ENCODE peak calls at places on chromosomes 6 and 20, in nine cellular contexts. One of them, this sample, is unnamed.

GRCh38 chr20:38770970-38771369 is 22.7 kb downstream of the ACTR5 start:
- DNase-seq in heart left ventricle: no peak
- DNase-seq in chondrocyte: no peak
- DNase-seq in GM12891: no peak
- DNase-seq in activated T-helper 1 cell treated with Interleukin-2 at 50 U/mL for 16 hours: no peak
- DNase-seq in MCF 10A: no peak
- DNase-seq in activated CD4-positive, alpha-beta T cell treated with anti-CD3 and anti-CD28 coated beads for 48 hours: no peak
- DNase-seq in T-helper 9 cell: no peak
- DNase-seq in endothelial cell: no peak
- DNase-seq in this sample: no peak

GRCh38 chr6:155130161-155130853 is 133.5 kb upstream of the CLDN20 start:
- DNase-seq in T-helper 9 cell: no peak
- DNase-seq in chondrocyte: no peak
- DNase-seq in GM12891: no peak
- DNase-seq in MCF 10A: no peak
- DNase-seq in endothelial cell: no peak
- DNase-seq in activated T-helper 1 cell treated with Interleukin-2 at 50 U/mL for 16 hours: no peak
- DNase-seq in heart left ventricle: no peak
- DNase-seq in activated CD4-positive, alpha-beta T cell treated with anti-CD3 and anti-CD28 coated beads for 48 hours: peak
- DNase-seq in this sample: no peak

GRCh38 chr6:5121479-5121878 is 36.3 kb downstream of the PPP1R3G start:
- DNase-seq in activated T-helper 1 cell treated with Interleukin-2 at 50 U/mL for 16 hours: no peak
- DNase-seq in GM12891: no peak
- DNase-seq in chondrocyte: no peak
- DNase-seq in activated CD4-positive, alpha-beta T cell treated with anti-CD3 and anti-CD28 coated beads for 48 hours: no peak
- DNase-seq in T-helper 9 cell: no peak
- DNase-seq in heart left ventricle: peak
- DNase-seq in endothelial cell: no peak
- DNase-seq in MCF 10A: no peak
- DNase-seq in this sample: peak

GRCh38 chr6:161649841-161650240 is 376.0 kb upstream of the AGPAT4 start:
- DNase-seq in T-helper 9 cell: no peak
- DNase-seq in GM12891: no peak
- DNase-seq in activated CD4-positive, alpha-beta T cell treated with anti-CD3 and anti-CD28 coated beads for 48 hours: no peak
- DNase-seq in MCF 10A: no peak
- DNase-seq in activated T-helper 1 cell treated with Interleukin-2 at 50 U/mL for 16 hours: no peak
- DNase-seq in endothelial cell: no peak
- DNase-seq in heart left ventricle: no peak
- DNase-seq in chondrocyte: no peak
- DNase-seq in this sample: no peak

GRCh38 chr6:157728183-157728881 is 94.7 kb upstream of the SNX9 start:
- DNase-seq in activated CD4-positive, alpha-beta T cell treated with anti-CD3 and anti-CD28 coated beads for 48 hours: no peak
- DNase-seq in heart left ventricle: no peak
- DNase-seq in chondrocyte: no peak
- DNase-seq in GM12891: no peak
- DNase-seq in endothelial cell: no peak
- DNase-seq in activated T-helper 1 cell treated with Interleukin-2 at 50 U/mL for 16 hours: no peak
- DNase-seq in MCF 10A: no peak
- DNase-seq in T-helper 9 cell: no peak
- DNase-seq in this sample: no peak

GRCh38 chr20:25543068-25543467 is 42.3 kb downstream of the NINL start:
- DNase-seq in endothelial cell: no peak
- DNase-seq in MCF 10A: peak
- DNase-seq in chondrocyte: no peak
- DNase-seq in activated T-helper 1 cell treated with Interleukin-2 at 50 U/mL for 16 hours: no peak
- DNase-seq in T-helper 9 cell: no peak
- DNase-seq in activated CD4-positive, alpha-beta T cell treated with anti-CD3 and anti-CD28 coated beads for 48 hours: no peak
- DNase-seq in heart left ventricle: no peak
- DNase-seq in GM12891: no peak
- DNase-seq in this sample: no peak

GRCh38 chr20:57176842-57177241 is 89.6 kb downstream of the BMP7 start:
- DNase-seq in heart left ventricle: no peak
- DNase-seq in activated CD4-positive, alpha-beta T cell treated with anti-CD3 and anti-CD28 coated beads for 48 hours: no peak
- DNase-seq in endothelial cell: no peak
- DNase-seq in chondrocyte: no peak
- DNase-seq in GM12891: no peak
- DNase-seq in MCF 10A: no peak
- DNase-seq in T-helper 9 cell: no peak
- DNase-seq in activated T-helper 1 cell treated with Interleukin-2 at 50 U/mL for 16 hours: no peak
- DNase-seq in this sample: no peak

GRCh38 chr20:34643919-34644318 is 33.0 kb downstream of the PIGU start:
- DNase-seq in activated CD4-positive, alpha-beta T cell treated with anti-CD3 and anti-CD28 coated beads for 48 hours: no peak
- DNase-seq in endothelial cell: no peak
- DNase-seq in chondrocyte: no peak
- DNase-seq in heart left ventricle: no peak
- DNase-seq in T-helper 9 cell: no peak
- DNase-seq in activated T-helper 1 cell treated with Interleukin-2 at 50 U/mL for 16 hours: no peak
- DNase-seq in MCF 10A: peak
- DNase-seq in GM12891: no peak
- DNase-seq in this sample: no peak

GRCh38 chr6:132188865-132189264 is 212.4 kb downstream of the MOXD1 start:
- DNase-seq in MCF 10A: peak
- DNase-seq in endothelial cell: no peak
- DNase-seq in activated CD4-positive, alpha-beta T cell treated with anti-CD3 and anti-CD28 coated beads for 48 hours: no peak
- DNase-seq in activated T-helper 1 cell treated with Interleukin-2 at 50 U/mL for 16 hours: no peak
- DNase-seq in GM12891: no peak
- DNase-seq in heart left ventricle: no peak
- DNase-seq in chondrocyte: no peak
- DNase-seq in T-helper 9 cell: no peak
- DNase-seq in this sample: no peak

GRCh38 chr6:88077305-88077704 is 29.7 kb downstream of the SPACA1 start:
- DNase-seq in MCF 10A: no peak
- DNase-seq in activated CD4-positive, alpha-beta T cell treated with anti-CD3 and anti-CD28 coated beads for 48 hours: no peak
- DNase-seq in activated T-helper 1 cell treated with Interleukin-2 at 50 U/mL for 16 hours: no peak
- DNase-seq in chondrocyte: no peak
- DNase-seq in heart left ventricle: no peak
- DNase-seq in endothelial cell: no peak
- DNase-seq in T-helper 9 cell: no peak
- DNase-seq in GM12891: no peak
- DNase-seq in this sample: no peak

GRCh38 chr6:46581459-46582177 is 71.0 kb downstream of the CYP39A1 start:
- DNase-seq in GM12891: no peak
- DNase-seq in MCF 10A: no peak
- DNase-seq in chondrocyte: no peak
- DNase-seq in activated T-helper 1 cell treated with Interleukin-2 at 50 U/mL for 16 hours: no peak
- DNase-seq in activated CD4-positive, alpha-beta T cell treated with anti-CD3 and anti-CD28 coated beads for 48 hours: no peak
- DNase-seq in T-helper 9 cell: no peak
- DNase-seq in endothelial cell: no peak
- DNase-seq in heart left ventricle: no peak
- DNase-seq in this sample: no peak

GRCh38 chr20:4573564-4574355 is 147.9 kb upstream of the PRND start:
- DNase-seq in activated CD4-positive, alpha-beta T cell treated with anti-CD3 and anti-CD28 coated beads for 48 hours: no peak
- DNase-seq in chondrocyte: no peak
- DNase-seq in activated T-helper 1 cell treated with Interleukin-2 at 50 U/mL for 16 hours: no peak
- DNase-seq in endothelial cell: no peak
- DNase-seq in GM12891: no peak
- DNase-seq in MCF 10A: peak
- DNase-seq in T-helper 9 cell: no peak
- DNase-seq in heart left ventricle: no peak
- DNase-seq in this sample: no peak

GRCh38 chr6:135291288-135292116 is 110.4 kb downstream of the MYB start:
- DNase-seq in GM12891: no peak
- DNase-seq in endothelial cell: no peak
- DNase-seq in MCF 10A: peak
- DNase-seq in activated T-helper 1 cell treated with Interleukin-2 at 50 U/mL for 16 hours: no peak
- DNase-seq in heart left ventricle: no peak
- DNase-seq in activated CD4-positive, alpha-beta T cell treated with anti-CD3 and anti-CD28 coated beads for 48 hours: no peak
- DNase-seq in T-helper 9 cell: no peak
- DNase-seq in chondrocyte: no peak
- DNase-seq in this sample: no peak

GRCh38 chr6:4305056-4305455 is 169.7 kb upstream of the ECI2 start:
- DNase-seq in chondrocyte: no peak
- DNase-seq in activated CD4-positive, alpha-beta T cell treated with anti-CD3 and anti-CD28 coated beads for 48 hours: no peak
- DNase-seq in activated T-helper 1 cell treated with Interleukin-2 at 50 U/mL for 16 hours: no peak
- DNase-seq in GM12891: no peak
- DNase-seq in MCF 10A: no peak
- DNase-seq in endothelial cell: no peak
- DNase-seq in T-helper 9 cell: no peak
- DNase-seq in heart left ventricle: no peak
- DNase-seq in this sample: no peak

GRCh38 chr20:48523191-48523757 is 304.5 kb downstream of the PREX1 start:
- DNase-seq in GM12891: no peak
- DNase-seq in activated CD4-positive, alpha-beta T cell treated with anti-CD3 and anti-CD28 coated beads for 48 hours: no peak
- DNase-seq in endothelial cell: peak
- DNase-seq in heart left ventricle: no peak
- DNase-seq in chondrocyte: no peak
- DNase-seq in MCF 10A: peak
- DNase-seq in T-helper 9 cell: no peak
- DNase-seq in activated T-helper 1 cell treated with Interleukin-2 at 50 U/mL for 16 hours: no peak
- DNase-seq in this sample: no peak

GRCh38 chr6:2375443-2375842 is 130.0 kb upstream of the GMDS start:
- DNase-seq in MCF 10A: no peak
- DNase-seq in T-helper 9 cell: no peak
- DNase-seq in activated CD4-positive, alpha-beta T cell treated with anti-CD3 and anti-CD28 coated beads for 48 hours: no peak
- DNase-seq in GM12891: no peak
- DNase-seq in endothelial cell: no peak
- DNase-seq in heart left ventricle: no peak
- DNase-seq in chondrocyte: no peak
- DNase-seq in activated T-helper 1 cell treated with Interleukin-2 at 50 U/mL for 16 hours: no peak
- DNase-seq in this sample: no peak

GRCh38 chr6:3471711-3472110 is 14.9 kb upstream of the SLC22A23 start:
- DNase-seq in heart left ventricle: no peak
- DNase-seq in T-helper 9 cell: no peak
- DNase-seq in activated CD4-positive, alpha-beta T cell treated with anti-CD3 and anti-CD28 coated beads for 48 hours: no peak
- DNase-seq in activated T-helper 1 cell treated with Interleukin-2 at 50 U/mL for 16 hours: no peak
- DNase-seq in GM12891: no peak
- DNase-seq in endothelial cell: no peak
- DNase-seq in chondrocyte: no peak
- DNase-seq in MCF 10A: no peak
- DNase-seq in this sample: no peak

GRCh38 chr20:58584881-58585752 is 66.0 kb upstream of the STX16 start:
- DNase-seq in GM12891: no peak
- DNase-seq in heart left ventricle: no peak
- DNase-seq in activated T-helper 1 cell treated with Interleukin-2 at 50 U/mL for 16 hours: no peak
- DNase-seq in activated CD4-positive, alpha-beta T cell treated with anti-CD3 and anti-CD28 coated beads for 48 hours: no peak
- DNase-seq in endothelial cell: no peak
- DNase-seq in MCF 10A: no peak
- DNase-seq in chondrocyte: no peak
- DNase-seq in T-helper 9 cell: no peak
- DNase-seq in this sample: no peak

GRCh38 chr20:23080521-23080920 is 5.6 kb downstream of the CD93 start:
- DNase-seq in T-helper 9 cell: no peak
- DNase-seq in activated CD4-positive, alpha-beta T cell treated with anti-CD3 and anti-CD28 coated beads for 48 hours: no peak
- DNase-seq in GM12891: no peak
- DNase-seq in heart left ventricle: no peak
- DNase-seq in chondrocyte: no peak
- DNase-seq in endothelial cell: no peak
- DNase-seq in MCF 10A: no peak
- DNase-seq in activated T-helper 1 cell treated with Interleukin-2 at 50 U/mL for 16 hours: no peak
- DNase-seq in this sample: no peak

GRCh38 chr6:5135783-5136376 is 50.7 kb downstream of the PPP1R3G start:
- DNase-seq in chondrocyte: no peak
- DNase-seq in GM12891: no peak
- DNase-seq in heart left ventricle: no peak
- DNase-seq in activated CD4-positive, alpha-beta T cell treated with anti-CD3 and anti-CD28 coated beads for 48 hours: peak
- DNase-seq in MCF 10A: peak
- DNase-seq in T-helper 9 cell: peak
- DNase-seq in activated T-helper 1 cell treated with Interleukin-2 at 50 U/mL for 16 hours: peak
- DNase-seq in endothelial cell: peak
- DNase-seq in this sample: no peak

GRCh38 chr6:21914121-21914973 is 320.8 kb downstream of the SOX4 start:
- DNase-seq in GM12891: no peak
- DNase-seq in T-helper 9 cell: no peak
- DNase-seq in chondrocyte: no peak
- DNase-seq in heart left ventricle: peak
- DNase-seq in activated CD4-positive, alpha-beta T cell treated with anti-CD3 and anti-CD28 coated beads for 48 hours: peak
- DNase-seq in activated T-helper 1 cell treated with Interleukin-2 at 50 U/mL for 16 hours: no peak
- DNase-seq in MCF 10A: peak
- DNase-seq in endothelial cell: no peak
- DNase-seq in this sample: peak

GRCh38 chr6:67300430-67301040 is 1334.5 kb upstream of the ADGRB3 start:
- DNase-seq in chondrocyte: peak
- DNase-seq in heart left ventricle: no peak
- DNase-seq in T-helper 9 cell: no peak
- DNase-seq in GM12891: no peak
- DNase-seq in activated T-helper 1 cell treated with Interleukin-2 at 50 U/mL for 16 hours: no peak
- DNase-seq in activated CD4-positive, alpha-beta T cell treated with anti-CD3 and anti-CD28 coated beads for 48 hours: no peak
- DNase-seq in MCF 10A: no peak
- DNase-seq in endothelial cell: no peak
- DNase-seq in this sample: no peak

GRCh38 chr6:27138837-27139752 is 108.4 kb upstream of the PRSS16 start:
- DNase-seq in activated CD4-positive, alpha-beta T cell treated with anti-CD3 and anti-CD28 coated beads for 48 hours: peak
- DNase-seq in activated T-helper 1 cell treated with Interleukin-2 at 50 U/mL for 16 hours: peak
- DNase-seq in chondrocyte: no peak
- DNase-seq in heart left ventricle: peak
- DNase-seq in GM12891: no peak
- DNase-seq in T-helper 9 cell: peak
- DNase-seq in endothelial cell: peak
- DNase-seq in MCF 10A: no peak
- DNase-seq in this sample: peak

GRCh38 chr6:2480267-2480966 is 235.0 kb upstream of the GMDS start:
- DNase-seq in activated T-helper 1 cell treated with Interleukin-2 at 50 U/mL for 16 hours: no peak
- DNase-seq in heart left ventricle: peak
- DNase-seq in activated CD4-positive, alpha-beta T cell treated with anti-CD3 and anti-CD28 coated beads for 48 hours: no peak
- DNase-seq in chondrocyte: no peak
- DNase-seq in GM12891: no peak
- DNase-seq in T-helper 9 cell: no peak
- DNase-seq in endothelial cell: no peak
- DNase-seq in MCF 10A: no peak
- DNase-seq in this sample: peak

GRCh38 chr6:18395851-18396187 is 8.7 kb downstream of the RNF144B start:
- DNase-seq in heart left ventricle: no peak
- DNase-seq in GM12891: no peak
- DNase-seq in T-helper 9 cell: no peak
- DNase-seq in endothelial cell: no peak
- DNase-seq in chondrocyte: no peak
- DNase-seq in activated T-helper 1 cell treated with Interleukin-2 at 50 U/mL for 16 hours: no peak
- DNase-seq in MCF 10A: no peak
- DNase-seq in activated CD4-positive, alpha-beta T cell treated with anti-CD3 and anti-CD28 coated beads for 48 hours: no peak
- DNase-seq in this sample: no peak

GRCh38 chr6:4573958-4574481 is 202.2 kb upstream of the CDYL start:
- DNase-seq in activated T-helper 1 cell treated with Interleukin-2 at 50 U/mL for 16 hours: no peak
- DNase-seq in endothelial cell: no peak
- DNase-seq in activated CD4-positive, alpha-beta T cell treated with anti-CD3 and anti-CD28 coated beads for 48 hours: no peak
- DNase-seq in GM12891: no peak
- DNase-seq in MCF 10A: no peak
- DNase-seq in T-helper 9 cell: no peak
- DNase-seq in heart left ventricle: no peak
- DNase-seq in chondrocyte: no peak
- DNase-seq in this sample: no peak

GRCh38 chr20:19682249-19682648 is 75.8 kb upstream of the RIN2 start:
- DNase-seq in activated CD4-positive, alpha-beta T cell treated with anti-CD3 and anti-CD28 coated beads for 48 hours: no peak
- DNase-seq in endothelial cell: no peak
- DNase-seq in GM12891: no peak
- DNase-seq in activated T-helper 1 cell treated with Interleukin-2 at 50 U/mL for 16 hours: no peak
- DNase-seq in MCF 10A: no peak
- DNase-seq in heart left ventricle: no peak
- DNase-seq in chondrocyte: no peak
- DNase-seq in T-helper 9 cell: no peak
- DNase-seq in this sample: no peak

GRCh38 chr6:141451508-141452353 is 681.0 kb upstream of the GJE1 start:
- DNase-seq in chondrocyte: no peak
- DNase-seq in endothelial cell: no peak
- DNase-seq in activated CD4-positive, alpha-beta T cell treated with anti-CD3 and anti-CD28 coated beads for 48 hours: no peak
- DNase-seq in T-helper 9 cell: no peak
- DNase-seq in GM12891: no peak
- DNase-seq in activated T-helper 1 cell treated with Interleukin-2 at 50 U/mL for 16 hours: no peak
- DNase-seq in heart left ventricle: no peak
- DNase-seq in MCF 10A: peak
- DNase-seq in this sample: no peak